ENCODE peak calls at places on chromosomes 2 and 18, in five cellular contexts. One of them, this sample, is unnamed.

GRCh38 chr2:120402508-120402907 is 56.6 kb downstream of the INHBB start:
- DNase-seq in cardiac muscle cell: no peak
- DNase-seq in sigmoid colon: no peak
- DNase-seq in aorta: no peak
- DNase-seq in MM.1S: no peak
- DNase-seq in this sample: no peak

GRCh38 chr2:157468931-157469708 is 25.2 kb upstream of the CYTIP start:
- DNase-seq in cardiac muscle cell: no peak
- DNase-seq in sigmoid colon: no peak
- DNase-seq in aorta: no peak
- DNase-seq in MM.1S: peak; percentile 89
- DNase-seq in this sample: no peak

GRCh38 chr2:119367472-119368099 is 809 bp downstream of the DBI start:
- DNase-seq in cardiac muscle cell: peak; percentile 81
- DNase-seq in sigmoid colon: peak; percentile 75
- DNase-seq in aorta: peak; percentile 70
- DNase-seq in MM.1S: peak; percentile 50
- DNase-seq in this sample: no peak

GRCh38 chr2:176171331-176172006 is 14.4 kb downstream of the HOXD3 start:
- DNase-seq in cardiac muscle cell: no peak
- DNase-seq in sigmoid colon: peak; percentile 69
- DNase-seq in aorta: no peak
- DNase-seq in MM.1S: no peak
- DNase-seq in this sample: no peak

GRCh38 chr2:219079417-219079816 is 18.7 kb upstream of the IHH start:
- DNase-seq in cardiac muscle cell: no peak
- DNase-seq in sigmoid colon: no peak
- DNase-seq in aorta: no peak
- DNase-seq in MM.1S: no peak
- DNase-seq in this sample: no peak

GRCh38 chr18:36348971-36349417 is 51.5 kb downstream of the FHOD3 start:
- DNase-seq in cardiac muscle cell: no peak
- DNase-seq in sigmoid colon: no peak
- DNase-seq in aorta: no peak
- DNase-seq in MM.1S: no peak
- DNase-seq in this sample: no peak

GRCh38 chr2:71458413-71459083 is 5.2 kb downstream of the DYSF start:
- DNase-seq in cardiac muscle cell: no peak
- DNase-seq in sigmoid colon: no peak
- DNase-seq in aorta: no peak
- DNase-seq in MM.1S: no peak
- DNase-seq in this sample: no peak

GRCh38 chr2:240458044-240458899 is 22.8 kb downstream of the GPC1 start:
- DNase-seq in cardiac muscle cell: no peak
- DNase-seq in sigmoid colon: peak; percentile 42
- DNase-seq in aorta: peak; percentile 36
- DNase-seq in MM.1S: no peak
- DNase-seq in this sample: no peak

GRCh38 chr2:12702661-12703121 is 14.0 kb upstream of the TRIB2 start:
- DNase-seq in cardiac muscle cell: no peak
- DNase-seq in sigmoid colon: no peak
- DNase-seq in aorta: no peak
- DNase-seq in MM.1S: no peak
- DNase-seq in this sample: peak; percentile 38

GRCh38 chr2:32977228-32977758 is 30.5 kb downstream of the LTBP1 start:
- DNase-seq in cardiac muscle cell: no peak
- DNase-seq in sigmoid colon: peak; percentile 66
- DNase-seq in aorta: no peak
- DNase-seq in MM.1S: no peak
- DNase-seq in this sample: peak; percentile 49

GRCh38 chr2:95115418-95115817 is 6.2 kb downstream of the MRPS5 start:
- DNase-seq in cardiac muscle cell: peak; percentile 77
- DNase-seq in sigmoid colon: peak; percentile 70
- DNase-seq in aorta: peak; percentile 66
- DNase-seq in MM.1S: peak; percentile 77
- DNase-seq in this sample: peak; percentile 28

GRCh38 chr2:127324635-127325034 is 30.7 kb upstream of the ERCC3 start:
- DNase-seq in cardiac muscle cell: peak; percentile 39
- DNase-seq in sigmoid colon: no peak
- DNase-seq in aorta: no peak
- DNase-seq in MM.1S: peak; percentile 15
- DNase-seq in this sample: no peak

GRCh38 chr18:61973273-61974115 is 80.7 kb upstream of the RNF152 start:
- DNase-seq in cardiac muscle cell: no peak
- DNase-seq in sigmoid colon: no peak
- DNase-seq in aorta: no peak
- DNase-seq in MM.1S: no peak
- DNase-seq in this sample: no peak

GRCh38 chr2:112640800-112641675 is 4.7 kb upstream of the SLC20A1 start:
- DNase-seq in cardiac muscle cell: no peak
- DNase-seq in sigmoid colon: no peak
- DNase-seq in aorta: no peak
- DNase-seq in MM.1S: no peak
- DNase-seq in this sample: no peak

GRCh38 chr2:155442755-155443372 is 744.4 kb downstream of the KCNJ3 start:
- DNase-seq in cardiac muscle cell: no peak
- DNase-seq in sigmoid colon: no peak
- DNase-seq in aorta: no peak
- DNase-seq in MM.1S: no peak
- DNase-seq in this sample: no peak

GRCh38 chr2:217935245-217935879 is 67.4 kb downstream of the TNS1 start:
- DNase-seq in cardiac muscle cell: no peak
- DNase-seq in sigmoid colon: no peak
- DNase-seq in aorta: peak; percentile 75
- DNase-seq in MM.1S: no peak
- DNase-seq in this sample: no peak

GRCh38 chr18:48186084-48186798 is 222.9 kb downstream of the ZBTB7C start:
- DNase-seq in cardiac muscle cell: peak; percentile 75
- DNase-seq in sigmoid colon: no peak
- DNase-seq in aorta: no peak
- DNase-seq in MM.1S: no peak
- DNase-seq in this sample: peak; percentile 28

GRCh38 chr18:69469444-69469919 is 68.8 kb downstream of the DOK6 start:
- DNase-seq in cardiac muscle cell: no peak
- DNase-seq in sigmoid colon: peak; percentile 52
- DNase-seq in aorta: no peak
- DNase-seq in MM.1S: no peak
- DNase-seq in this sample: no peak

GRCh38 chr2:162475661-162476060 is 131.7 kb downstream of the GCA start:
- DNase-seq in cardiac muscle cell: no peak
- DNase-seq in sigmoid colon: no peak
- DNase-seq in aorta: no peak
- DNase-seq in MM.1S: no peak
- DNase-seq in this sample: no peak

GRCh38 chr2:120374821-120375220 is 28.9 kb downstream of the INHBB start:
- DNase-seq in cardiac muscle cell: no peak
- DNase-seq in sigmoid colon: no peak
- DNase-seq in aorta: peak; percentile 16
- DNase-seq in MM.1S: no peak
- DNase-seq in this sample: no peak

GRCh38 chr18:24400587-24400986 is 3.0 kb upstream of the OSBPL1A start:
- DNase-seq in cardiac muscle cell: no peak
- DNase-seq in sigmoid colon: no peak
- DNase-seq in aorta: no peak
- DNase-seq in MM.1S: no peak
- DNase-seq in this sample: no peak

GRCh38 chr18:2680216-2680792 is 24.8 kb downstream of the SMCHD1 start:
- DNase-seq in cardiac muscle cell: no peak
- DNase-seq in sigmoid colon: no peak
- DNase-seq in aorta: no peak
- DNase-seq in MM.1S: peak; percentile 5
- DNase-seq in this sample: no peak

GRCh38 chr18:34117319-34117718 is 107.4 kb downstream of the NOL4 start:
- DNase-seq in cardiac muscle cell: peak; percentile 44
- DNase-seq in sigmoid colon: no peak
- DNase-seq in aorta: no peak
- DNase-seq in MM.1S: no peak
- DNase-seq in this sample: no peak

GRCh38 chr2:63066838-63067237 is 16.2 kb downstream of the OTX1 start:
- DNase-seq in cardiac muscle cell: no peak
- DNase-seq in sigmoid colon: no peak
- DNase-seq in aorta: no peak
- DNase-seq in MM.1S: no peak
- DNase-seq in this sample: no peak

GRCh38 chr2:63060079-63060482 is 9.5 kb downstream of the OTX1 start:
- DNase-seq in cardiac muscle cell: no peak
- DNase-seq in sigmoid colon: no peak
- DNase-seq in aorta: no peak
- DNase-seq in MM.1S: no peak
- DNase-seq in this sample: no peak

GRCh38 chr2:63066265-63066664 is 15.6 kb downstream of the OTX1 start:
- DNase-seq in cardiac muscle cell: no peak
- DNase-seq in sigmoid colon: no peak
- DNase-seq in aorta: no peak
- DNase-seq in MM.1S: no peak
- DNase-seq in this sample: no peak

GRCh38 chr2:63064197-63064596 is 13.6 kb downstream of the OTX1 start:
- DNase-seq in cardiac muscle cell: no peak
- DNase-seq in sigmoid colon: no peak
- DNase-seq in aorta: no peak
- DNase-seq in MM.1S: no peak
- DNase-seq in this sample: no peak

DNA sequence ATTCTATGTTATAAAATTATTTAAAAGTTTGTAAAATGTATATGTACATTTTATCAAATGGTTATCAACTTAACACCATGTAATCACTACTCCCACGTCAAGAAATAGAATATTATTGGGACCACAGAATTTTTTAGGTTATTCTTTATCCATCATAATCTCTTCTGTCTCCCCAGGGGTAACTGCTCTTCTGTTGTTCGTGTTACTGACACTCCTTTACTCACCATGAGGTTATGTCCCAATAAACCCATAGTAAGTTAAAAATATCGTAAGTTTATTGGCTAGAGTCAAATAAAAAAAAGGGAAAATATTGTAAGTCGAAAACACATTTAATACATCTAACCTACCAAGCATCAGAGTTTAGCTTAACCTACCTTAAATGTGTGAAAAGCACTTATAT is 14.0 kb downstream of the OTX1 start:
- DNase-seq in cardiac muscle cell: no peak
- DNase-seq in sigmoid colon: no peak
- DNase-seq in aorta: no peak
- DNase-seq in MM.1S: no peak
- DNase-seq in this sample: no peak
- H3K4me1 ChIP-seq in cardiac muscle cell: no peaks in the 10 kb centered on the region
- H3K4me1 ChIP-seq in sigmoid colon: peaks cover 3% of the 10 kb centered on the region
- H3K4me1 ChIP-seq in aorta: no peaks in the 10 kb centered on the region
- H3K4me1 ChIP-seq in MM.1S: no peaks in the 10 kb centered on the region
- H3K4me1 ChIP-seq in this sample: peaks cover 2% of the 10 kb centered on the region

GRCh38 chr2:101124061-101124460 is 27.1 kb downstream of the TBC1D8 start:
- DNase-seq in cardiac muscle cell: no peak
- DNase-seq in sigmoid colon: no peak
- DNase-seq in aorta: no peak
- DNase-seq in MM.1S: no peak
- DNase-seq in this sample: no peak
- H3K27ac ChIP-seq in cardiac muscle cell: no peak overlapping the region
- H3K27ac ChIP-seq in sigmoid colon: peak overlapping the region; percentile 83
- H3K27ac ChIP-seq in aorta: peak overlapping the region; percentile 85
- H3K27ac ChIP-seq in MM.1S: no peak overlapping the region
- H3K27ac ChIP-seq in this sample: peak overlapping the region; percentile 90

GRCh38 chr2:98478088-98478551 is 33.5 kb downstream of the INPP4A start:
- DNase-seq in cardiac muscle cell: no peak
- DNase-seq in sigmoid colon: peak; percentile 57
- DNase-seq in aorta: no peak
- DNase-seq in MM.1S: no peak
- DNase-seq in this sample: no peak

GRCh38 chr2:98480598-98480997 is 35.9 kb downstream of the INPP4A start:
- DNase-seq in cardiac muscle cell: no peak
- DNase-seq in sigmoid colon: peak; percentile 54
- DNase-seq in aorta: no peak
- DNase-seq in MM.1S: no peak
- DNase-seq in this sample: no peak

GRCh38 chr2:98482362-98482761 is 37.7 kb downstream of the INPP4A start:
- DNase-seq in cardiac muscle cell: no peak
- DNase-seq in sigmoid colon: peak; percentile 55
- DNase-seq in aorta: no peak
- DNase-seq in MM.1S: peak; percentile 42
- DNase-seq in this sample: no peak

GRCh38 chr2:98478861-98479770 is 34.5 kb downstream of the INPP4A start:
- DNase-seq in cardiac muscle cell: no peak
- DNase-seq in sigmoid colon: peak; percentile 60
- DNase-seq in aorta: no peak
- DNase-seq in MM.1S: peak; percentile 47
- DNase-seq in this sample: no peak

DNA sequence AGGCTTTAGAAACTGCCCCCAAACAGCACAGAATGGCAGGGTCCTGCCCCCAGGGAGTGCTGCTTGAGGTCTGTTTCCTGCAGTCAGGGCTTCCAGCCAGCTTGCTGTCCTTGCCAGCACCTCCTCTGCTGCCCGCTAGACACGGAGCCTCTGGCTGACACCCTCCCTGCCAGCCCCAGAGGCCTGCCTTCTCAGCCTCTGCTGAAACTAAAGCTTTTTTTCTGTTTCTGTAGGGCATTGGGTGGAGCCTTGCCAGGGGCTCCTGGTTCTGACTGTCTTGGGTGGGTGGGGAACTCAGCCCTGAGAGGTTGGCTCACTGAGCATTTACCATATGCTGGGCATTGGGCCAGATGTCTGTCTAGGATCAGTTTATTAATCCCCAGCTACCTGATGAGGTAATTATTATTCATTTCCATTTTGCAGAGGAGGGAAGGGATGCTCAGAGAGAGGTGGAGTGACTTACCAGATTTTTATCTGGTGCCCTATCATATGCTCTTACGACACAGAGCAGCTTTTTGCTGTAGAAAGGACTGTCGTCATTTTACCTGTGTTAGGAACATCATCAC is 35.4 kb downstream of the INPP4A start:
- DNase-seq in cardiac muscle cell: peak; percentile 28
- DNase-seq in sigmoid colon: peak; percentile 84
- DNase-seq in aorta: peak; percentile 81
- DNase-seq in MM.1S: peak; percentile 82
- DNase-seq in this sample: peak; percentile 89
- H3K4me3 ChIP-seq in cardiac muscle cell: no peak overlapping the region
- H3K4me3 ChIP-seq in sigmoid colon: no peak overlapping the region
- H3K4me3 ChIP-seq in aorta: no peak overlapping the region
- H3K4me3 ChIP-seq in MM.1S: peak overlapping the region; percentile 23
- H3K4me3 ChIP-seq in this sample: no peak overlapping the region

DNA sequence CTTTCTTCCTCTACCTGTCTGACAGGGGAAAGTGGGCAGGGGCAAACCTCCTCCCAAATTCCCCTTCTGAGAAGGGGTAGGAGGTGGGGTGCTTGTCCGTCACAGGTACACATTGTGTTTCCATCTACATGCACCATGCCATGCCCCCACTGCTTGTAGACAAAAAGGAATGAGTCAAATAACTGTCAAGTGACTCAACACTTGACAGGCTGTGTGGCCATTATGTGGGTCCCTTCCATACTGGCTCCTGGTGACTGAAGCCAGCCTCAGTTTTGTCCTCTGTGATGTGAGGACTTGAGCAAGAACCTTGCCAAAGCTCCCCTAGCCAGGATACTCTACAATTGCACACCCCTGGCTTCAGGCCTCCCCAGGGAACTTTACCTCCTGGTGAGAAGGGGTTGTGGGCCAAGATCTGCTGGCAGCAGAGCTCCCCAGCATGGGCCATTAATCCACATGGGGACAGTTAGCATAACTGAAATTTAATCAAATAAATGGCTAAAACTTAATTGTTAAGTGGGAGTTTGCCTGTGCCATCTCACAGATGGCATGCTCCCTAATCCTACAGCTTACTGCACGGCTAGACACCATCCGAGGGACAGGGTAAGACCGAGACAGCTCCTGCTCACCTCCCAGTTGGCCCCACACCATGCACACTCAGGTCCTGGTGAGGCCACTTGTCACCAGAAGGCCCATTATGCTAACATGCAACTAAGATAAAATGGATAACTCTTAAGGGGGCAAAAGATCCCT is 140.2 kb downstream of the BCL11A start:
- DNase-seq in cardiac muscle cell: no peak
- DNase-seq in sigmoid colon: no peak
- DNase-seq in aorta: no peak
- DNase-seq in MM.1S: no peak
- DNase-seq in this sample: no peak
- H3K4me1 ChIP-seq in cardiac muscle cell: peaks cover 27% of the 10 kb centered on the region
- H3K4me1 ChIP-seq in sigmoid colon: no peaks in the 10 kb centered on the region
- H3K4me1 ChIP-seq in aorta: no peaks in the 10 kb centered on the region
- H3K4me1 ChIP-seq in MM.1S: no peaks in the 10 kb centered on the region
- H3K4me1 ChIP-seq in this sample: peaks cover 14% of the 10 kb centered on the region

This sample was measured in keratinocyte.